ENCODE peak calls at places on chromosomes 7 and 10, in six cellular contexts. J is Peyer's patch, P is heart right ventricle, U is Calu3, T is cardiac muscle cell, K is HFF-Myc. B is an unnamed sample.

GRCh38 chr10:124657806-124658205 is 86.4 kb downstream of the FAM53B start:
- DNase-seq in J (peak), T (no peak), K (no peak), P (no peak), U (no peak), B (no peak)

GRCh38 chr7:67631496-67631895 is 634.9 kb downstream of the TYW1 start:
- DNase-seq in U (no peak), K (no peak), J (no peak), P (no peak), T (no peak), B (no peak)

GRCh38 chr10:3527869-3528268 is 257.1 kb downstream of the KLF6 start:
- DNase-seq in K (no peak), T (no peak), U (no peak), P (no peak), J (no peak), B (no peak)

GRCh38 chr10:107994621-107995274 is 830.2 kb upstream of the SORCS1 start:
- DNase-seq in P (no peak), K (no peak), J (no peak), U (no peak), T (peak), B (no peak)

GRCh38 chr10:654647-654996 is 34.8 kb downstream of the DIP2C start:
- DNase-seq in P (no peak), U (no peak), J (no peak), T (no peak), K (no peak), B (no peak)

GRCh38 chr10:102313221-102313896 is 68.0 kb downstream of the GBF1 start:
- DNase-seq in T (peak), U (no peak), K (no peak), J (no peak), P (no peak), B (peak)

GRCh38 chr7:106778656-106779250 is 86.3 kb upstream of the PIK3CG start:
- DNase-seq in T (no peak), P (no peak), K (no peak), J (no peak), U (no peak), B (no peak)

GRCh38 chr7:138352570-138353461 is 107.2 kb upstream of the TRIM24 start:
- DNase-seq in T (no peak), U (no peak), J (no peak), K (no peak), P (no peak), B (no peak)

GRCh38 chr10:126234630-126235029 is 153.6 kb downstream of the ADAM12 start:
- DNase-seq in K (no peak), U (no peak), J (no peak), T (no peak), P (no peak), B (no peak)

GRCh38 chr10:110311357-110311949 is 6.7 kb upstream of the SMNDC1 start:
- DNase-seq in T (peak), J (peak), P (peak), U (peak), K (peak), B (peak)

GRCh38 chr7:63024446-63024845 is 974.2 kb upstream of the ZNF722 start:
- DNase-seq in K (no peak), P (no peak), J (no peak), T (no peak), U (no peak), B (no peak)

GRCh38 chr10:103241262-103242011 is 4.2 kb upstream of the RPEL1 start:
- DNase-seq in P (no peak), K (no peak), U (peak), J (peak), T (peak), B (no peak)

GRCh38 chr10:91632671-91633550 is at the start of gene PPP1R3C:
- DNase-seq in P (peak), J (peak), T (peak), U (peak), K (peak), B (peak)

GRCh38 chr7:153320005-153320404 is 560.5 kb downstream of the ACTR3B start:
- DNase-seq in T (no peak), J (no peak), K (no peak), U (no peak), P (no peak), B (no peak)

GRCh38 chr10:118216526-118217035 is 125.5 kb downstream of the FAM204A start:
- DNase-seq in K (no peak), T (no peak), J (no peak), P (no peak), U (no peak), B (no peak)

GRCh38 chr7:149440222-149440621 is 20.6 kb downstream of the ZNF777 start:
- DNase-seq in T (no peak), J (no peak), U (no peak), P (no peak), K (no peak), B (no peak)

GRCh38 chr7:35875292-35875691 is 74.4 kb downstream of the SEPTIN7 start:
- DNase-seq in T (no peak), K (no peak), P (no peak), J (no peak), U (no peak), B (no peak)

GRCh38 chr7:128020161-128020560 is 11.1 kb downstream of the LRRC4 start:
- DNase-seq in P (no peak), T (no peak), U (no peak), K (no peak), J (no peak), B (no peak)

GRCh38 chr7:130069179-130069977 is 956 bp upstream of the KLHDC10 start:
- DNase-seq in J (no peak), K (no peak), U (no peak), P (no peak), T (no peak), B (no peak)

GRCh38 chr7:149879801-149880738 is 6.3 kb downstream of the ATP6V0E2 start:
- DNase-seq in U (no peak), T (no peak), P (no peak), K (no peak), J (no peak), B (no peak)

DNA sequence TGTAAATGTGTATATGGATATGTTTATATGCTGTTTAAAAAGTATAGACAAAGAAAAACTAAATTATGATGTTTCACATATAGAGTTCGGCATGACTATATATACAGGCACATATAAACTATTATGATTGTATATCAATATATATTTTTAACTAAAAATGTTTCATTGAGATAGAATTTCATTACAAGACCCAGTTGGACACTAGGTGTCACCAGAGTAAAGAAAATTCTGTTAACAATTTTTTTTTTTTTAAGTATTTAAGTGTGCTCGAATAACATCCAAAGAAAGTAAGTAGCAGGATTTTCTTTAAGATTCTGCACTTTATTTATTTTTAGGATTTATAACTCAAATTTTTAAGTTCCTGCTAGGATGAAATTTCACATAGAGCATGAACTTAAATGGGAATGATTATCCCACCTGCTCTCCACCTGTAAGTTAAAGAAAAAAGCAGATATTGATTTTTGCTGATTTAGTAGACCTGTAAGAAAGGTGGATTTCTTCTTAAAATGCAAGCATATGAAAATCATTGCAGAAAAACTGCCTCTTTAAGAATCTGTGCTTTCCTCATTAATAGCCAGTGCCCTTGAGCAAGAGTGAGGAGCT is 961.5 kb downstream of the PCDH15 start:
- DNase-seq in P (no peak), J (no peak), T (peak), U (no peak), K (no peak), B (no peak)
- TF ChIP-seq CTCF in P (peak), J (peak), T (peak), U (no peak), K (no peak), B (peak)

DNA sequence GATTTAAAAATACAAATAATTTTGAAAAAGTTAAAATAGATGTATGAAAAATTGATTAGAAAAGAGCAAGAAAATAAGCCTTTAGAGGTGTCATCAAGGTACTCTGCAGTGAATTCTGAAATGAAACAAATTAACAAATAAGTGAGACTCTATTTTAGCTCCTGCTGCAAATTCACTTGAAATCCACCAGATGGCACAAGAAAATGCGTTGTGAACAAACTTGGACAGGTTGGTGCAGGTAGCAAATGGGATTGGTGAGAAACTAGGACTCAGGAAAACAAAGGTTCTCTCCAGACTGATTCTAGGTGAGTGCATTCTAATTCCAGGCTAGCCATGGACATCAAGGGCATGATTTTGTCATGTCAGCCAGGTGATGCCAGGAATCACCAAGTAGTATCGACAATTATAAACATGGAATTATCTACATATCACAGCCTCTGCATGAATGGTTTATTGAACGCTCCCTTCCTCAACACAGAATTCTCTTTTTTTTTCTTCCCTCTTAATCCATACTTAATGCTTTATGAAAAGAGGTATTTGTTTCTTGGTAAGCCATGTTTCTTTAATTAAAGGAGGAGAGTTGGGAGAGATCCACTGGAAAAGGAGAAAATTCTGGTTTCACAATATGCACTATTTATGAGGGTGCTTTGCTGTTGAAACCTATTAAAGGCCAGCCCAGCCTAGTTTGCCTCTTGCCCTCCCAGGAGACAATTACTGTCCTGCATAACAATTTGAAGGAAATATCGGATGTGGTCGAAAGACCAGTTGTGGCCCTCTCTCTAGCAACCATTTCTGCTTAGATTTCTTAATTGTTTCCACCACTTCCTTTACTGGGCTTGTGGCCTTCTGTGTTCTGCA is 118.1 kb downstream of the ZNF365 start:
- DNase-seq in J (no peak), P (no peak), K (no peak), U (peak), T (peak), B (no peak)
- TF ChIP-seq CTCF in J (peak), P (peak), K (peak), U (peak), T (peak), B (peak)

GRCh38 chr10:98852686-98853085 is 383.0 kb downstream of the HPSE2 start:
- DNase-seq in U (no peak), P (no peak), J (no peak), K (no peak), T (no peak), B (no peak)
- TF ChIP-seq CTCF in U (no peak), P (no peak), J (no peak), K (peak), T (no peak), B (peak)

DNA sequence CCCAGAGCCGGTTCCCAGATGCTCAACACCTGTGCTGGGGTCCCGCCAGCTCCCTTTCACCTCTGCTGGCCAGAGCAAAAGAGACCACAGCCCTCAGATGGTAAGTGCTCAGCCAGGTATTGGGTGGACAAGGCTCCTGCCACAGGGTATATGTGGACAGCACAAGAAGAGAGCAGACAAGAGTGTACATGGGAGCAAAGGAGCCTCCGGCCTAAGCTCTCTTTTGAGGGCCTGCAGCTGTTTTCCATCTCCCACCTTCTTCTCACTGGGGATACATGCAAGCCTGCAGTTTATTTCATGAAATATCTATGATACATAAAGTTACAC is 50.3 kb upstream of the DDC start:
- DNase-seq in K (no peak), P (no peak), U (no peak), J (no peak), T (no peak), B (no peak)
- TF ChIP-seq CTCF in K (no peak), P (no peak), U (no peak), J (no peak), T (no peak), B (no peak)

DNA sequence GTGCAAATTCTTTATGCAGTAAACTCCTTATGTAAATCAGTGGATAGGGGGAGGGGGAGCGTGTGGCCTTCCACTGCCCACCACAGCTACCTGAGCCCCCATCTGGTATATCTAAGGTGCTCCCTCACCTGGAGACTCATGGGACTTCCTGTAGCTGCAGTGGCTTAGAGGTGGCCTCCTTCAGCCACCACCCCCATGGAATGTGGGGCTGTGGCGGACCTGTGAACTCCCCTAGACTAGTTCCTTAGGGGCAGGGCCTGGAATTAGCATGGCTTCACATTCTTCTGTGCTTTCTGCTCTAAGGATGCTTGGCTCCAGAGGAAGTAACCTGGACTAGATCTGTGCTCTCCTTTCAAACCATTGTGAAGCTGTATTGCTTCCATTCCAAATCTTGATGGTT is 550.5 kb upstream of the COBL start:
- DNase-seq in J (no peak), P (no peak), T (no peak), K (no peak), U (no peak), B (no peak)
- TF ChIP-seq CTCF in J (no peak), P (no peak), T (no peak), K (no peak), U (no peak), B (no peak)

GRCh38 chr10:93612237-93612636 is at the start of gene PDE6C:
- DNase-seq in P (no peak), U (no peak), K (no peak), T (no peak), J (no peak), B (no peak)
- TF ChIP-seq CTCF in P (no peak), U (no peak), K (no peak), T (no peak), J (no peak), B (no peak)

GRCh38 chr10:115829501-115830215 is 443.3 kb downstream of the GFRA1 start:
- DNase-seq in J (no peak), T (peak), P (no peak), U (no peak), K (no peak), B (no peak)
- TF ChIP-seq CTCF in J (no peak), T (peak), P (peak), U (no peak), K (peak), B (no peak)

DNA sequence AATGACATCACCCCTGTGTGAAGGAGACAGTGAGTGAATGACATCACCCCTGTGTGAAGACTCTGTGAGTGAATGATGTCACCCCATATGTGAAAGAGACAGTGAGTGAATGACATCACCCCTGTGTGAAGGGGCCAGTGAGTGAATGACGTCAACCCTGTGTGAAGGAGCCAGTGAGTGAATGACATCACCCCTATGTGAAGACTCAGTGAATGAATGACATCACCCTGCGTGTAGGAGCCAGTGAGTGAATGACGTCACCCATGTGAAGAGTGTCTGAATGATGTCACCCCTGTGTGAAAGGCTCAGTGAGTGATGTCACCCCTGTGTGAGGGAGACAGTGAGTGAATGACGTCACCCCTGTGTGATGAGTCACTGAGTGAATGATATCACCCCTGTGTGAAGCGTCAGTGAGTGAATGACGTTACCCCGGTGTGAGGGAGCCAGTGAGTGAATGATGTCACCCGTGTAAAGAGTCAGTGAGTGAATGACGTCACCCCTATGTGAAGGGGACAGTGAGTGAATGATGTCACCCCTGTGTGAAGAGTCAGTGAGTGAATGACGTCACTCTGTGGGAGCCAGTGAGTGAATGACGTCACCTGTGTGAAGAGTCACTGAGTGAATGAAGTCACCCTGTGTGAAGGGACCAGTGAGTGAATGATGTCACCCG is 478.1 kb downstream of the PTPRN2 start:
- DNase-seq in K (peak), J (no peak), U (no peak), P (no peak), T (no peak), B (no peak)
- TF ChIP-seq CTCF in K (no peak), J (no peak), U (no peak), P (no peak), T (no peak), B (no peak)

DNA sequence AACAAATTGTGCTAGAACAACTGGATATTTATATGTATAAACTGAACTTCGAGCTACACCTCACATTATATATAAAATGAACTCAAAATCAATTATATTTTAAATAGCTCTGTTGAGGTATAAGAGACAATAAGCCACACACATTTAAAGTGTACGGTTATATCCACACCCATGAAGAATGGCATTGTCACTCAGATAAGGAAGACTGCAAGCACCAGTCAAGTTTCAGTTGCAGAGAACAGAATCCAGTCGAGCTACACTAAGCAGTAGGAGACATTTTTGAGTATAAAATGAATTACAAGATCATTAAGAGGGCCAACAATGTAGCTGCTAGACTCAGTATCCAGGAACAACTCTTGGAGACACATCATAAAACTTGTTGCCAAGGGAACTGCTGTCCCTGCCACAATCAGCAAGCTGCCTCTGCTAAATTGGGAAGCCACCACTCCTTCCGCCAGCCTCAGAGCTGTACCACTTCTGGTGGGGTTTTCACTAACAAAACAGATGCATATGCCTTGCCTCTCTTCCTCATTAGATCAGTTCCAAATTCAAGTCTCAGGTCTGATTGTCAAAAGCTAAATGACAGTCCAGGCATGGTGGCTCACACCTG is 19.6 kb upstream of the GPNMB start:
- DNase-seq in P (no peak), U (no peak), K (no peak), J (no peak), T (no peak), B (no peak)
- TF ChIP-seq CTCF in P (no peak), U (no peak), K (no peak), J (no peak), T (no peak), B (no peak)

DNA sequence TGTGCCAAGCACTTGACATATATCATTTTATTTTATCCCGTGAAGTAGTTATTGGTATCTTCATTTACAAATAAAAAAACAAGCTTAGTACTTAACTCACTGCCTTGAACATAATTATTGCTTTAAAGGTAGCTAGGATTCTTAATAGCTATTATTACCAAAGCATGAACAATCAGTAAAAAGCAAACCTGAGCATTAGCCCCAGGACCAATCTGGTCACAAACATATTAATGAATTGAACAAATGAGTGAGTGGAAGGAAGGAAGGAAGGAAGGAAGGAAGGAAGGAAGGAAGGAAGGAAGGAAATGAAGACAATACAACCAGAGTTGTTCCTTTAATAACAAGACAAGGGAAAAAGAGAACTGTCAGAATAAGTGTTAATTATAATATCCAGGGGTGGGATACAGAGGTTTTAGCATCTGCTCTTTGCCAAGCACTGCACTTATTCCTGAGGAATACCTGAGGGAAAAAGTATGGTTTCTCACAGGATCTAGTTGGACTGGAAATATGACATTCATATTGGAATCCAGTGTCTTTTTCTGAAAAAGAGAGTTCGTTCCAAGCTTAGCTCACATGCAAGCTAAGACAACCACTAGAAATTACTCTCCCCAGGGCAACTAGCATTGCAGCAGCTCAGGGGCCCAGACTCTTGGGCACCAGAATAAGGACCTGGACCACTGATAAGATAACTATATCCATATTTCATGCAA is 172.9 kb upstream of the MGMT start:
- DNase-seq in T (peak), P (no peak), J (no peak), U (no peak), K (no peak), B (no peak)
- TF ChIP-seq CTCF in T (no peak), P (no peak), J (no peak), U (no peak), K (no peak), B (no peak)